ENCODE peak calls at places on chromosomes 7 and 10, in five cellular contexts. R, O, E, K and D are unnamed samples.

GRCh38 chr7:16660702-16661464 is 14.9 kb downstream of the BZW2 start:
- DNase-seq in R (no peak), O (peak; percentile 57), E (no peak), K (no peak), D (peak; percentile 64)

GRCh38 chr10:92822060-92822634 is 26.2 kb upstream of the EXOC6 start:
- DNase-seq in K (no peak), E (no peak), O (peak; percentile 51), R (no peak), D (peak; percentile 84)

GRCh38 chr7:27148776-27149641 is 1.4 kb upstream of the HOXA6 start:
- DNase-seq in R (no peak), E (peak; percentile 17), K (no peak), O (no peak), D (peak; percentile 46)

GRCh38 chr7:105205592-105206211 is 183.0 kb downstream of the SRPK2 start:
- DNase-seq in K (no peak), R (no peak), O (no peak), E (no peak), D (no peak)

GRCh38 chr10:100462709-100463108 is at the start of gene WNT8B:
- DNase-seq in E (no peak), K (no peak), R (no peak), O (no peak), D (no peak)

GRCh38 chr7:4681922-4682620 is at the start of gene FOXK1:
- DNase-seq in O (peak; percentile 91), E (peak; percentile 81), K (no peak), R (peak; percentile 93), D (peak; percentile 56)

GRCh38 chr10:125823663-125824251 is 411 bp downstream of the BCCIP start:
- DNase-seq in E (peak; percentile 18), R (peak; percentile 52), K (no peak), O (peak; percentile 25), D (peak; percentile 4)

GRCh38 chr10:112562803-112563663 is 116.0 kb downstream of the VTI1A start:
- DNase-seq in E (no peak), O (peak; percentile 8), R (no peak), K (no peak), D (no peak)

GRCh38 chr10:130046591-130046990 is 64.0 kb downstream of the C10orf143 start:
- DNase-seq in K (no peak), O (no peak), R (no peak), E (peak; percentile 33), D (no peak)

GRCh38 chr10:74967850-74968620 is 141.6 kb downstream of the KAT6B start:
- DNase-seq in E (peak; percentile 17), O (peak; percentile 28), R (no peak), K (no peak), D (no peak)

GRCh38 chr7:144835166-144835611 is 664 bp downstream of the TPK1 start:
- DNase-seq in E (peak; percentile 59), K (no peak), R (peak; percentile 73), O (peak; percentile 42), D (peak; percentile 20)

GRCh38 chr7:67137464-67137863 is 140.8 kb downstream of the TYW1 start:
- DNase-seq in R (no peak), K (no peak), O (no peak), E (no peak), D (peak; percentile 80)

GRCh38 chr10:86946215-86947170 is 10.9 kb downstream of the MMRN2 start:
- DNase-seq in K (no peak), R (no peak), O (no peak), E (no peak), D (no peak)

GRCh38 chr7:132464740-132465139 is 111.5 kb downstream of the PLXNA4 start:
- DNase-seq in K (no peak), E (no peak), O (no peak), R (no peak), D (peak; percentile 14)

GRCh38 chr10:97184971-97185325 is 811 bp downstream of the SLIT1 start:
- DNase-seq in O (no peak), R (no peak), E (peak; percentile 49), K (no peak), D (no peak)

GRCh38 chr10:97180986-97181385 is 4.8 kb downstream of the SLIT1 start:
- DNase-seq in R (no peak), E (no peak), O (no peak), K (no peak), D (no peak)

GRCh38 chr10:97185326-97186058 is at the start of gene SLIT1:
- DNase-seq in R (no peak), E (peak; percentile 74), K (no peak), O (peak; percentile 42), D (no peak)

GRCh38 chr10:97182327-97182990 is 3.3 kb downstream of the SLIT1 start:
- DNase-seq in O (no peak), K (no peak), R (no peak), E (no peak), D (no peak)

GRCh38 chr10:97183314-97183713 is 2.4 kb downstream of the SLIT1 start:
- DNase-seq in R (no peak), E (no peak), O (no peak), K (no peak), D (no peak)
- H3K79me2 ChIP-seq in R (no peaks in the 10 kb centered on the region), E (no peaks in the 10 kb centered on the region), O (no peaks in the 10 kb centered on the region), K (no peaks in the 10 kb centered on the region), D (no peaks in the 10 kb centered on the region)

DNA sequence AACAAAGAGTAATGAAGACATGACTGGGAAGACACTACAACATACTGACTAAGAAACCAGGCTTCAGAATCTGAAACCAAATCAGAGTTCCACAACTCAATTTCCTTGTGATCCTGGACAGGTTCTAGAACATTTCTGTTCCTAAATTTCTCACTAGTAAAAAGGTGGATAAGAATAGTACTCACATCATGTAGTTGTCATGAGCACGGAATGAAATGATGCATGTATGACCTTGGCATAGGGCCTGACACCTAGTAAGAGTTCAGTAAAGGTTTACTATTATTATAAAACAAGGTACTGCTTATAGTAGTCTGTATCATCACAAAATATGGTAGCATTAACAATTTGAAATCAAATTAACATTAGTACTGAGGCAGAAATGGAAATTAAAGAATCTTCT is 19.9 kb downstream of the DOCK4 start:
- DNase-seq in O (no peak), K (no peak), E (no peak), R (no peak), D (no peak)
- H3K4me1 ChIP-seq in O (no peaks in the 10 kb centered on the region), K (no peaks in the 10 kb centered on the region), E (peaks cover 6% of the 10 kb centered on the region), R (no peaks in the 10 kb centered on the region), D (no peaks in the 10 kb centered on the region)

DNA sequence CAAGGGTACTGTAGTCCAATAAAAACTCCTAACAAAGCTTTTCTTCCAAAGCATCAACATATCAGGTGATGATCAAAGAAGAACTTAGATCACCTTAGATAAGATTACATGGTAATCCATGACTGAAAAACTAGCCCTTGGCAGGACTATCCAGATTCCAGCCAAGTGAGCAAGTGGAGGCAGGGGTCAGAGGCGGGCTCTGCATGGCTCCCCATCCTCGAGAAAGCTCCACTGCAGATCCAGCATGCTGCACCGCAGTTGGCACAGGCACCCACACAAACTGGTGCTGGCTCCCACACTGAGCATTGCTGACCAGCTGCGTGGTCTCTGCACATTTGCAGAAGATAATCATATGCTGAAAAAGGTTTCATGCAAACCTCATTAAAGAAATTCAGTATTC is 10.1 kb downstream of the PSAP start:
- DNase-seq in O (no peak), K (no peak), E (no peak), R (no peak), D (no peak)
- H3K79me2 ChIP-seq in O (peaks cover 98% of the 10 kb centered on the region), K (peaks cover 90% of the 10 kb centered on the region), E (peaks cover 96% of the 10 kb centered on the region), R (no peaks in the 10 kb centered on the region), D (peaks cover 96% of the 10 kb centered on the region)

GRCh38 chr10:124742418-124743187 is 1.6 kb downstream of the FAM53B start:
- DNase-seq in K (no peak), R (no peak), O (peak; percentile 47), E (peak; percentile 69), D (peak; percentile 33)
- H3K4me1 ChIP-seq in K (peaks cover 22% of the 10 kb centered on the region), R (peaks cover 72% of the 10 kb centered on the region), O (peaks cover 54% of the 10 kb centered on the region), E (peaks cover 53% of the 10 kb centered on the region), D (peaks cover 65% of the 10 kb centered on the region)

GRCh38 chr10:79245539-79246208 is 101.6 kb upstream of the PPIF start:
- DNase-seq in E (no peak), K (no peak), R (peak; percentile 61), O (no peak), D (no peak)
- H3K79me2 ChIP-seq in E (peaks cover 11% of the 10 kb centered on the region), K (no peaks in the 10 kb centered on the region), R (peaks cover 69% of the 10 kb centered on the region), O (peaks cover 83% of the 10 kb centered on the region), D (peaks cover 64% of the 10 kb centered on the region)